ENCODE peak calls at places on chromosomes 11 and 22, in six cellular contexts. T is A549, G is colonic mucosa, N is thoracic aorta, F is IMR-90, A is keratinocyte. D is an unnamed sample.

GRCh38 chr22:39388261-39389011 is 11.1 kb upstream of the TAB1 start:
- DNase-seq in A (no peak), G (peak), N (peak), T (peak), F (peak), D (peak)

GRCh38 chr22:50420581-50420980 is 54.3 kb downstream of the SBF1 start:
- DNase-seq in F (no peak), N (no peak), A (no peak), G (no peak), T (no peak), D (no peak)

GRCh38 chr11:40732107-40732506 is 727.3 kb downstream of the LRRC4C start:
- DNase-seq in F (no peak), G (no peak), T (no peak), N (no peak), A (no peak), D (no peak)

GRCh38 chr22:46465348-46465725 is 72.1 kb downstream of the CELSR1 start:
- DNase-seq in G (no peak), T (no peak), F (no peak), N (no peak), A (no peak), D (no peak)

GRCh38 chr11:118264568-118265470 is 722 bp upstream of the MPZL2 start:
- DNase-seq in F (no peak), G (peak), N (no peak), T (no peak), A (no peak), D (no peak)

GRCh38 chr22:28986366-28986765 is 75.3 kb downstream of the C22orf31 start:
- DNase-seq in A (no peak), G (no peak), F (no peak), N (no peak), T (no peak), D (no peak)

GRCh38 chr11:13008625-13009475 is at the start of gene RASSF10:
- DNase-seq in F (no peak), N (no peak), A (no peak), G (peak), T (peak), D (no peak)

GRCh38 chr11:5690216-5690615 is 626 bp downstream of the TRIM22 start:
- DNase-seq in G (no peak), A (no peak), T (no peak), F (peak), N (no peak), D (no peak)

GRCh38 chr11:68870470-68870869 is 28.8 kb upstream of the CPT1A start:
- DNase-seq in T (no peak), F (no peak), A (no peak), N (no peak), G (no peak), D (no peak)

GRCh38 chr11:83008581-83008923 is 63.1 kb downstream of the RAB30 start:
- DNase-seq in G (no peak), A (no peak), F (peak), N (no peak), T (no peak), D (no peak)

GRCh38 chr11:126561327-126561893 is 205.9 kb downstream of the ST3GAL4 start:
- DNase-seq in F (peak), N (no peak), G (peak), T (peak), A (peak), D (peak)

GRCh38 chr11:108403072-108403471 is 64.3 kb downstream of the C11orf65 start:
- DNase-seq in G (no peak), N (no peak), A (no peak), F (no peak), T (no peak), D (no peak)

GRCh38 chr11:101049123-101049522 is 80.5 kb downstream of the PGR start:
- DNase-seq in T (no peak), A (no peak), N (no peak), F (no peak), G (no peak), D (no peak)

GRCh38 chr22:46726066-46726985 is 11.7 kb downstream of the CERK start:
- DNase-seq in A (no peak), T (no peak), N (no peak), G (no peak), F (no peak), D (no peak)

GRCh38 chr11:63670738-63671321 is 346 bp downstream of the ATL3 start:
- DNase-seq in A (no peak), N (no peak), G (peak), F (no peak), T (peak), D (peak)

GRCh38 chr11:35126000-35126878 is 12.7 kb upstream of the CD44 start:
- DNase-seq in T (no peak), G (no peak), F (no peak), N (no peak), A (no peak), D (no peak)

DNA sequence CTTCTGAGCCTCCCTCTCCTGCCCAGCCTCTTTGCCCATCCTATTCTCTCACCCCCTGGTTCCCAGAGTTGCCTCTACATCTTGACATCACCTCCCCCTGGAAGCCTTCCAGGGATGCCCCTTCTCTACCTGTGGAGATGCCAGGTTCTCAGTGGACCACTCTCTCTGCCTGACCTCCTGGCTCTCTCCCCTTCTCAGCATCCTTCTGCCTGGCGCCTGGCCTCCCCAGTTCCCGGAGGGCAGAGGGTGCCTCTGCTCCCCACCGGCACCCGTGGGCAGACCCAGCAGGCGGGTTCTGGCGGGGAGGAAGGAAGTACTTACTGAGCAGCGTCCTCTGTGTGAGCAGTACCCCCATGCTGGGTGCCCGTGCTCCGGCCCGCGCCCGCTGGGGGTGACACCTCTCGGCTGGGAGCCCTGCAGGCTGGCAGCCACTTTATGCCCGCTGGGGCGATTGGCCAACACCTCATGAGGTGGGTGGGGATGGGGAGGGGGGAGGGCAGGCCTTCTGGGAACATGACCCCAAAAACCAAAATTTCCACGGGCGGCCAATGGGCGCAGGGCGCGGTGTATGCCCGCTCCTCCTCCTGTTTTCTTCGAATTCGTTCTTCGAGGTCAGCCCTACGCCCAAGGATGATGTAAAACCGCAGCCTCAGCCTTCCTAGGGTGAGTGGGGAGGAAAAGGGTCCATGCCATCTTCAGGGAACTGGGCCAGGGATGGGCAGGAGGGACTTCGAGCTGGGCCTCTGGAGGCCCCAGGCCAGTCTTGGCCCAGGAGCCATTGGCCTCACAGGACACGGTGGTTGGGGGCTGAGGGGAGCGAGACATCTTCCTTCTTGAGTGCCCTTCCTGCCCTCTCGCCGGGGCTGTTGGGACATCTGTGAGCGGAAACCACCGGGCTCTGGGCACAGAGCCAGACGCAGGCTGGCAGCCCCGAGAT is at the start of gene OSM:
- DNase-seq in A (no peak), T (no peak), N (no peak), F (no peak), G (peak), D (peak)
- H3K4me3 ChIP-seq in A (no peak), T (no peak), N (peak), F (no peak), G (peak), D (peak)

GRCh38 chr11:119315139-119316016 is 1.6 kb downstream of the MCAM start:
- DNase-seq in A (no peak), F (no peak), N (no peak), T (no peak), G (no peak), D (peak)
- H3K4me3 ChIP-seq in A (peak), F (peak), N (peak), T (peak), G (peak), D (peak)

GRCh38 chr11:14974723-14975587 is 2.8 kb upstream of the CALCA start:
- DNase-seq in G (peak), N (no peak), A (no peak), T (peak), F (peak), D (no peak)
- H3K4me3 ChIP-seq in G (no peak), N (peak), A (peak), T (peak), F (no peak), D (no peak)

DNA sequence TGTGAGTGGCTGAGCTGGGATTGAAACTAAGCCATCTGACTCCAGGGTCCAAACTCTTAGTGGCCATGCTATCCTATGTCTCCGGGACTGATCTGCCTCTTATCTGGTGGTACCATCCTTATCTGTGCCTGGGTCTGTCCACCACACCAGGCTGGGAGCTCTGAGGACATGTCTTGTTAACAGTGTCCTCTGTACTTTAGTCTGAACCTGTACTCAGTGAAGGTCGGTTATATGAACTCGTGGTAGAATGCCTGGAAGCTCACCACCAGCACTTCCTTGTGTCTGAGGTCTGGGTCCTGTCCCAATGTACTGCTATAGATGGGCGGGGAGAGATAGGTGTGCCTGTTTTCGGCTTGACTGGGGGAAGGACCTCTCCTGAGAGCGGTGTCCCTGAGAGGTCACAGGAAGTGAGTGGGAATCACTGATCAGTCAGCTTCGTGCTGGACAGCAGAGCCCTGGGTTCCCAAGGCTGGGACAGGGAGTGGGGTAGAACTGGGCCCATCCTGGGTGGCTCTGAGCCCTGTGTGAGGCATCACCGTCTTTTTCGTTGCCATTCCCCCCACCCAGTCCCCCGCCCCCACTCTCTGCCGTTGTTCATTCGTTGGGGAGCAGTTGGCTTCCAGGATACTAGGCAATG is 8.9 kb downstream of the MYO7A start:
- DNase-seq in N (no peak), G (no peak), A (no peak), T (no peak), F (no peak), D (no peak)
- H3K4me3 ChIP-seq in N (no peak), G (no peak), A (no peak), T (no peak), F (no peak), D (no peak)

DNA sequence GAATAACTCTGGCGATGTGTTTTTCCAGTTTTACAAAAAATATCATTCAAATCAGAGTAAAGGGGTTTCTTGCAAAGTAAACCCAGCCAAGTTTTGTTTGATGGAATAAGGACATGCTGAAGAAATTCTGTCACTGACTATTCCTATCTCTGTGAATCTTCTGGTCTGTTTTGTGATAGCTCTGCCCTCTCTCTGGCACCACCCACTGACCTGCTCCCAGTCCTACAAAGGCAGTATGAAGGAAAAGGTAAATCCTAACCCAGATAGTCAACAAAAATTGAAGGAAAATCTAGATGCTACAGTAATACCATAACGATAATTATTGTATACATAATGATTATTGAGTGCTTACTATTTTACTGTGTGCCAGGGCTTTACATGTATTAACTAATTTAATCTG is 76.3 kb upstream of the TP53AIP1 start:
- DNase-seq in A (no peak), G (peak), F (no peak), T (no peak), N (no peak), D (no peak)
- H3K4me3 ChIP-seq in A (no peak), G (no peak), F (no peak), T (no peak), N (no peak), D (no peak)

D was measured in DND-41.